ENCODE peak calls at places on chromosomes 7 and 10, in four cellular contexts. One of them, this sample, is unnamed.

GRCh38 chr7:16847381-16847860 is 34.4 kb downstream of the AGR3 start:
- DNase-seq in ovary: no peak
- DNase-seq in PC-9: peak
- DNase-seq in endodermal cell: no peak
- DNase-seq in this sample: no peak

GRCh38 chr7:138458576-138459234 is 1.4 kb upstream of the TRIM24 start:
- DNase-seq in ovary: no peak
- DNase-seq in PC-9: no peak
- DNase-seq in endodermal cell: peak
- DNase-seq in this sample: no peak

GRCh38 chr10:131727612-131728011 is 173.2 kb upstream of the PPP2R2D start:
- DNase-seq in PC-9: no peak
- DNase-seq in endodermal cell: peak
- DNase-seq in ovary: no peak
- DNase-seq in this sample: peak

GRCh38 chr7:149205690-149206381 is 10.5 kb downstream of the ZNF282 start:
- DNase-seq in PC-9: peak
- DNase-seq in ovary: no peak
- DNase-seq in endodermal cell: no peak
- DNase-seq in this sample: no peak

GRCh38 chr7:35424869-35425495 is 171.1 kb upstream of the TBX20 start:
- DNase-seq in endodermal cell: peak
- DNase-seq in PC-9: peak
- DNase-seq in ovary: no peak
- DNase-seq in this sample: no peak

GRCh38 chr7:45132708-45133320 is 21.3 kb upstream of the TBRG4 start:
- DNase-seq in endodermal cell: no peak
- DNase-seq in PC-9: peak
- DNase-seq in ovary: no peak
- DNase-seq in this sample: no peak

GRCh38 chr10:104332243-104333036 is 5.8 kb downstream of the ITPRIP start:
- DNase-seq in endodermal cell: peak
- DNase-seq in ovary: peak
- DNase-seq in PC-9: no peak
- DNase-seq in this sample: no peak

GRCh38 chr7:110929514-110930258 is 161.2 kb upstream of the LRRN3 start:
- DNase-seq in ovary: no peak
- DNase-seq in PC-9: no peak
- DNase-seq in endodermal cell: no peak
- DNase-seq in this sample: no peak

GRCh38 chr7:112821345-112821744 is 31.2 kb upstream of the TMEM168 start:
- DNase-seq in endodermal cell: no peak
- DNase-seq in ovary: no peak
- DNase-seq in PC-9: no peak
- DNase-seq in this sample: no peak
- H3K27ac ChIP-seq in endodermal cell: no peak
- H3K27ac ChIP-seq in ovary: no peak
- H3K27ac ChIP-seq in PC-9: no peak
- H3K27ac ChIP-seq in this sample: no peak

DNA sequence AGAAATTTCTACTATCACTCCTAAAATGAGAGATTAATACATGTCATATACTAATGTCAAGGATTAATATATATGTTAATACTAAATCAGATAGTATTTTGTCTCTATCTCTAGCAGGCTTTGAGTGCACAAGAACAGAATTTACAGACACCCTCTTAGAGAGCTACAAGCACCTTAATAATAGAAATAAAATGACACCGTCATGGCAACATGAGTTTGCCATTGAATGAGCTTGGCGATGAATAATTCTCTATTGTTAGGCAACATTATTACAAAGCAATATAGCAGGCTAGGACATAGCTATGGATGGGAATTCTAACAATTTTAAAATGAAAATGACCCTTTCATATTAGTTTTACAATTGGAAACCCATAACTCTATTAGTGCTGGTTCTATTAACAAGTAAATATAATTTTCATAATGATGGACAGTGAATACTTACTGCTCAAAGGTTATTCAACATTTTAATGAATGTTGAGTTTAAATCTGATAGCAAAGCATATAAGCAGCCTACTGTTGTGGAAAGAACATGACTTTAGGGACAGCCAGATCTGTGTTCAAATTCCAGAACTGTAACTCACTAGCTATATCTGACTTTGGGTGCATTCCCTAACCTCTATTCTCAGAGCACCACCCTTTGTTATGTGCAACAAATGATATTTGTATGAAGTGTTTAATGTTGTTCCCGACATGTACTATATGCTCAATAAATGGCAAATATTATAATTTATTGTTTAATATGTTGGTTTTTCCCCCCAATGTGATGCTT is 184.5 kb upstream of the DKK1 start:
- DNase-seq in endodermal cell: no peak
- DNase-seq in PC-9: no peak
- DNase-seq in ovary: no peak
- DNase-seq in this sample: no peak
- H3K27ac ChIP-seq in endodermal cell: no peak
- H3K27ac ChIP-seq in PC-9: no peak
- H3K27ac ChIP-seq in ovary: no peak
- H3K27ac ChIP-seq in this sample: no peak

GRCh38 chr10:7818295-7819125 is at the start of gene TAF3:
- DNase-seq in endodermal cell: peak
- DNase-seq in ovary: peak
- DNase-seq in PC-9: peak
- DNase-seq in this sample: peak
- H3K27ac ChIP-seq in endodermal cell: peak
- H3K27ac ChIP-seq in ovary: peak
- H3K27ac ChIP-seq in PC-9: peak
- H3K27ac ChIP-seq in this sample: peak

GRCh38 chr10:69443354-69443753 is 7.9 kb upstream of the TSPAN15 start:
- DNase-seq in ovary: no peak
- DNase-seq in endodermal cell: no peak
- DNase-seq in PC-9: no peak
- DNase-seq in this sample: no peak

GRCh38 chr10:69449841-69450240 is 1.4 kb upstream of the TSPAN15 start:
- DNase-seq in ovary: no peak
- DNase-seq in endodermal cell: peak
- DNase-seq in PC-9: peak
- DNase-seq in this sample: no peak

GRCh38 chr10:69446650-69447151 is 4.6 kb upstream of the TSPAN15 start:
- DNase-seq in ovary: no peak
- DNase-seq in endodermal cell: no peak
- DNase-seq in PC-9: peak
- DNase-seq in this sample: no peak

GRCh38 chr10:69445094-69445493 is 6.2 kb upstream of the TSPAN15 start:
- DNase-seq in endodermal cell: no peak
- DNase-seq in ovary: no peak
- DNase-seq in PC-9: no peak
- DNase-seq in this sample: no peak

GRCh38 chr10:69446229-69446628 is 5.0 kb upstream of the TSPAN15 start:
- DNase-seq in endodermal cell: no peak
- DNase-seq in PC-9: no peak
- DNase-seq in ovary: no peak
- DNase-seq in this sample: no peak
- H3K27ac ChIP-seq in endodermal cell: no peak
- H3K27ac ChIP-seq in PC-9: peak
- H3K27ac ChIP-seq in ovary: no peak
- H3K27ac ChIP-seq in this sample: no peak

GRCh38 chr7:74032191-74032490 is 4.2 kb downstream of the ELN start:
- DNase-seq in ovary: peak
- DNase-seq in PC-9: no peak
- DNase-seq in endodermal cell: no peak
- DNase-seq in this sample: no peak

GRCh38 chr7:74031403-74032190 is 3.6 kb downstream of the ELN start:
- DNase-seq in endodermal cell: no peak
- DNase-seq in PC-9: no peak
- DNase-seq in ovary: no peak
- DNase-seq in this sample: no peak

GRCh38 chr7:74030861-74031260 is 2.9 kb downstream of the ELN start:
- DNase-seq in endodermal cell: no peak
- DNase-seq in PC-9: no peak
- DNase-seq in ovary: no peak
- DNase-seq in this sample: no peak

GRCh38 chr7:74033372-74034311 is 5.7 kb downstream of the ELN start:
- DNase-seq in PC-9: peak
- DNase-seq in endodermal cell: no peak
- DNase-seq in ovary: peak
- DNase-seq in this sample: peak

DNA sequence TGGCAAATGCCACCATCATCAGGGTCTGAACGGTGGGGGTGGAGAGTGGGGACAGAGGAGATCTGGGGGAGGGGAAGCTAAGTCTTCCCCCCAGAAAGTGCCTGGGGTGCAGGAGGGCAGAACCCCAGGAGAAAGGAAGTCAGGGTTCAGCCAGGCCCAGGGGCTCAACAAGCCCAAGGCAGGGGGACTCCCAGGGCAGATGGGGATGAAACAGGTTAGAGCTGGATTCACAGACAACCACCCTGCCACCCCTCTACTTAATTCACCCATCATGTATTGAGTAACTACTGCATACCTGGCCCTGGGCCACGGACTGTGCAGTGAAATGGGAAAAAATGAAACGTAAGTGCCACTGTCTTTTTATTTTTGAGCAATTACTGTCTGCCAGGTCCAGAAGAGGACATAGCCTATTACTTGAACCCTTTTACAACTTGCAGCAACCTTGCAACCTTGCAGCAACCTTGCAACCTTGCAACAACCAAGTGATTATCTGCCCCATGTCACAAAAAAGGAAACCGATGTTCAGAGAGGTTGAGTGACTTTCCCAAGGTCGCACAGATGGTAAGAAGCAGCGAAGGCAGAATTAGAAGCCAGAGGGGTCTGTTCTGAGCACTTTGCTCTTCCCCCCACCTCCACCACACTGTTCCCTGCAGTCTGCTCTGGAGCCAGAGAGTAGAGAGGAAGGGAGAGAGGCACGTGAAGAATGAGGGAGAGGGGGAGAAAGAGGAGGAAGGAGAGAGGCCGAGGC is 4.8 kb downstream of the ELN start:
- DNase-seq in ovary: no peak
- DNase-seq in endodermal cell: no peak
- DNase-seq in PC-9: no peak
- DNase-seq in this sample: no peak
- H3K27ac ChIP-seq in ovary: no peak
- H3K27ac ChIP-seq in endodermal cell: peak
- H3K27ac ChIP-seq in PC-9: no peak
- H3K27ac ChIP-seq in this sample: peak